ENCODE peak calls at places on chromosomes 12 and 14, in five cellular contexts. A is K562, B is GM12878, X is HepG2, O is H1. C is an unnamed sample.

GRCh38 chr12:31353730-31354708 is 28.1 kb upstream of the SINHCAF start:
- DNase-seq in A (no peak), B (no peak), X (no peak), O (no peak), C (no peak)

GRCh38 chr12:49233842-49234526 is 30.9 kb upstream of the TUBA1C start:
- DNase-seq in A (peak; percentile 44), B (peak; percentile 35), X (no peak), O (no peak), C (no peak)

GRCh38 chr14:102937331-102938175 is 15.1 kb downstream of the AMN start:
- DNase-seq in A (no peak), B (no peak), X (no peak), O (no peak), C (no peak)

GRCh38 chr12:85441025-85441424 is 161.0 kb downstream of the ALX1 start:
- DNase-seq in A (no peak), B (no peak), X (no peak), O (no peak), C (no peak)

GRCh38 chr12:11958216-11959091 is 112.3 kb upstream of the BCL2L14 start:
- DNase-seq in A (no peak), B (no peak), X (peak; percentile 8), O (peak; percentile 37), C (peak; percentile 43)

GRCh38 chr12:64457036-64457435 is 5.1 kb downstream of the TBK1 start:
- DNase-seq in A (peak; percentile 70), B (no peak), X (no peak), O (no peak), C (no peak)

GRCh38 chr14:104123879-104124278 is 14.5 kb upstream of the KIF26A start:
- DNase-seq in A (no peak), B (no peak), X (no peak), O (no peak), C (no peak)

GRCh38 chr14:78758333-78758732 is 588.2 kb downstream of the NRXN3 start:
- DNase-seq in A (peak; percentile 11), B (peak; percentile 13), X (peak; percentile 30), O (no peak), C (peak; percentile 14)

GRCh38 chr12:117889098-117889497 is 79.7 kb downstream of the KSR2 start:
- DNase-seq in A (no peak), B (peak; percentile 43), X (no peak), O (no peak), C (no peak)

GRCh38 chr14:95527392-95528002 is 7.4 kb upstream of the GLRX5 start:
- DNase-seq in A (no peak), B (no peak), X (peak; percentile 36), O (no peak), C (peak; percentile 44)

GRCh38 chr12:127773520-127773919 is 493.4 kb upstream of the TMEM132C start:
- DNase-seq in A (no peak), B (no peak), X (peak; percentile 3), O (no peak), C (no peak)

GRCh38 chr12:123119808-123120207 is 31.1 kb downstream of the PITPNM2 start:
- DNase-seq in A (no peak), B (peak; percentile 57), X (no peak), O (no peak), C (no peak)

GRCh38 chr12:112386726-112387125 is 4.5 kb upstream of the HECTD4 start:
- DNase-seq in A (peak; percentile 71), B (no peak), X (peak; percentile 31), O (no peak), C (no peak)

GRCh38 chr14:74846168-74846567 is 29.8 kb downstream of the PROX2 start:
- DNase-seq in A (no peak), B (no peak), X (no peak), O (no peak), C (no peak)

GRCh38 chr12:99339663-99340062 is 307.9 kb upstream of the GARIN6 start:
- DNase-seq in A (no peak), B (no peak), X (no peak), O (no peak), C (no peak)

GRCh38 chr14:104073764-104074163 is 11.7 kb upstream of the ASPG start:
- DNase-seq in A (no peak), B (no peak), X (no peak), O (no peak), C (no peak)

GRCh38 chr12:62808166-62808879 is 126.6 kb downstream of the PPM1H start:
- DNase-seq in A (no peak), B (no peak), X (no peak), O (no peak), C (no peak)

GRCh38 chr12:24561411-24561871 is 387.5 kb downstream of the BCAT1 start:
- DNase-seq in A (no peak), B (no peak), X (no peak), O (no peak), C (no peak)
- TF ChIP-seq KDM1A in A (no peak), B (no peak), X (no peak), O (no peak), C (no peak)

DNA sequence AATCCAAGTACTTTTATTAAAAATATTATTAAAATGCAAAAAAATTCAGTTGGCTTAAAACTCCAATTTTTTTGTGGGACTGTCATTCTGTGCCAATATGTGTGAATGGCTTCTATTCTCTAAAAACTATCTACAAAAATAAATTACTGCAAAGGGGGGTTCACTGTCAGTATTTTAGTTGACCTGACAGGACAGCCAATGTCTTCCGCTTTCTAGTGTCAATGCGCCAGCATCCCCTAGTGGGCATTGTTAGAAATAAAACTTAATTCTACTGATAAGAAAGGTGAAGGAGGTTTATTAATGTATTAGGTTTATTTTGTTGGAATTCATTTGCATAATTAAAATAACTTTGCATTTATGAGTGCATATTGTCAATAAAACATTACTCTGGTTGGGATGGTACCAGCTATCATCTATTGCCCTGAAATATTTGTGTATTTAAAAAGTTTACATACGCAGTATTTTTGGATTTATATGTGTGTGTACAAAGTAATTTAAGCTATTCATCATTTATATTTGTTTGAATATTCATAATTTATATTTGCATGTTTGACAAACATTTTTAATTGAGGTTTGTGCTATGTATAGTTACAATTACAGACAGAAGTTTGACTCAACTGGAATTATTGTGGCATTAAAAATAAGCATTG is 527.2 kb downstream of the FLRT2 start:
- DNase-seq in A (no peak), B (no peak), X (peak; percentile 6), O (no peak), C (no peak)
- TF ChIP-seq KDM1A in A (no peak), B (no peak), X (no peak), O (no peak), C (no peak)

GRCh38 chr14:97641827-97642226 is 844.6 kb downstream of the VRK1 start:
- DNase-seq in A (no peak), B (no peak), X (no peak), O (no peak), C (no peak)

GRCh38 chr14:97642631-97643030 is 845.4 kb downstream of the VRK1 start:
- DNase-seq in A (no peak), B (no peak), X (no peak), O (no peak), C (no peak)

GRCh38 chr14:97638864-97639263 is 841.7 kb downstream of the VRK1 start:
- DNase-seq in A (no peak), B (no peak), X (no peak), O (no peak), C (no peak)

GRCh38 chr14:97644365-97644764 is 847.2 kb downstream of the VRK1 start:
- DNase-seq in A (no peak), B (no peak), X (no peak), O (no peak), C (no peak)

DNA sequence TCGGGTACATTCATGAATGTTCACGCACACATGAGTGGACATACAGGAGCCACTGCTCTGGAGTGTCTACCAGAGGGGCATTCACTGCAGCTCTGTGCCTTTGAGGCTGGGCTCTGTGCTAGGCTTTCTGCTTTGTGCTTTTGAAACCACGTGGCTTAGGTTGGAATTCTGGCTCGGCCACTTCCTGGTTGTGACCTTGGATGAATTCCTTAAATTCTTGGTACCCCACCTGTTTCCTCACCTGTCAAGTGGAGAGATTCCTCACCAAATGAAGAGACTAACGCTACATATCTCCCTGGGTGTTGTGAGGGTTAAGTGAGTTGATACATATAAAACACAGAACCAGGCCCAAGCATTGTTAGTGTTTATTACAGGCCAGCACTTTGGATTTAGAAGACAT is 842.8 kb downstream of the VRK1 start:
- DNase-seq in A (no peak), B (no peak), X (no peak), O (no peak), C (no peak)
- TF ChIP-seq KDM1A in A (no peak), B (no peak), X (no peak), O (no peak), C (no peak)

GRCh38 chr12:121766290-121767039 is 27.0 kb downstream of the RHOF start:
- DNase-seq in A (peak; percentile 72), B (no peak), X (no peak), O (no peak), C (no peak)
- TF ChIP-seq KDM1A in A (no peak), B (no peak), X (no peak), O (no peak), C (no peak)

GRCh38 chr12:92167075-92167474 is 21.4 kb upstream of the BTG1 start:
- DNase-seq in A (no peak), B (no peak), X (no peak), O (no peak), C (no peak)
- TF ChIP-seq KDM1A in A (no peak), B (no peak), X (no peak), O (no peak), C (no peak)

DNA sequence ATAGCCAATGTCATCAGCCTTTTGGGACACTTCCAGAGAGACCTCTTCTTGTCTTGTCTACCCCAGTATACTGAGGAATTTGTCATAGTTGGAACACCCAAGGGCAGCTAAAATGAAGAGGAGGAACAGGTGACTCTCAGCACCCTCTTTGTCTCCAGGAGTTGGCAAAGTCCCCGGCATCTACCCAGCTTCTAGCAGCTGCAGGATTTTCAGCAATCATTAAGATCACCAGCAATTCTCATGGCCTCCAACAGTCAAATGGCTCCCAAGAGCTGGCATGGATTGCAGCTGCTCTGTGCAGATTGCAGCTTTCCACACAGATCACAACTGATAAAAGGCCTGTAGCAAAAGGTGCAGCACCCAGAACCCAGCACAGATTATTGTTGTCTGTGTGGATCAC is 32.9 kb downstream of the RERGL start:
- DNase-seq in A (no peak), B (no peak), X (no peak), O (no peak), C (no peak)
- TF ChIP-seq KDM1A in A (no peak), B (no peak), X (no peak), O (no peak), C (no peak)